ENCODE peak calls at places on chromosomes 12 and 14, in six cellular contexts. S is activated CD8-positive, alpha-beta memory T cell treated with anti-CD3 and anti-CD28 coated beads, Interleukin-2, amount 10 ng/mL, durations not matched to agents 7 days and 5 days; F is psoas muscle; D is aorta; K is A549; R is activated naive CD8-positive, alpha-beta T cell treated with anti-CD3 and anti-CD28 coated beads, Interleukin-2, amount 10 ng/mL, durations not matched to agents 7 days and 5 days. U is an unnamed sample.

GRCh38 chr14:50897658-50898175 is 25.9 kb downstream of the ABHD12B start:
- ATAC-seq in F (no peak), D (no peak), S (no peak), R (no peak), K (no peak), U (no peak)

GRCh38 chr14:104694991-104695659 is 5.7 kb downstream of the INF2 start:
- ATAC-seq in S (peak), R (peak), K (no peak), F (no peak), D (no peak), U (peak)

GRCh38 chr12:68919581-68920239 is 13.3 kb downstream of the CPM start:
- ATAC-seq in D (no peak), S (no peak), K (no peak), F (no peak), R (no peak), U (no peak)

GRCh38 chr12:22016982-22017381 is 29.0 kb upstream of the CMAS start:
- ATAC-seq in K (no peak), D (no peak), F (no peak), R (no peak), S (no peak), U (no peak)

GRCh38 chr12:121494093-121494787 is 86.6 kb downstream of the KDM2B start:
- ATAC-seq in S (peak), F (peak), K (peak), D (no peak), R (no peak), U (peak)

GRCh38 chr14:89012272-89013097 is 188.0 kb downstream of the TTC8 start:
- ATAC-seq in D (no peak), F (no peak), K (peak), R (no peak), S (no peak), U (no peak)

GRCh38 chr12:89475203-89475990 is 49.2 kb downstream of the GALNT4 start:
- ATAC-seq in D (no peak), S (no peak), F (no peak), R (no peak), K (peak), U (no peak)

GRCh38 chr12:132827763-132828703 is 636 bp downstream of the GOLGA3 start:
- ATAC-seq in F (peak), R (peak), K (peak), S (peak), D (peak), U (peak)

GRCh38 chr12:51372021-51372420 is 19.2 kb downstream of the GALNT6 start:
- ATAC-seq in R (no peak), S (no peak), D (no peak), F (no peak), K (peak), U (no peak)

GRCh38 chr12:1217191-1217949 is 226.3 kb downstream of the ERC1 start:
- ATAC-seq in R (no peak), D (peak), K (peak), S (no peak), F (peak), U (no peak)

GRCh38 chr12:52175411-52176350 is 16.1 kb downstream of the KRT80 start:
- ATAC-seq in D (peak), F (no peak), K (no peak), S (no peak), R (no peak), U (no peak)

GRCh38 chr12:67826946-67827719 is 162.1 kb upstream of the IFNG-AS1 start:
- ATAC-seq in D (peak), S (no peak), F (peak), K (peak), R (no peak), U (no peak)

GRCh38 chr12:56271031-56271430 is 4.3 kb downstream of the COQ10A start:
- ATAC-seq in K (peak), D (peak), F (peak), R (no peak), S (no peak), U (no peak)

GRCh38 chr12:57404966-57405640 is 25.7 kb downstream of the R3HDM2 start:
- ATAC-seq in R (no peak), S (no peak), D (no peak), K (no peak), F (no peak), U (no peak)

GRCh38 chr12:116389326-116389725 is 111.8 kb upstream of the MED13L start:
- ATAC-seq in R (no peak), K (peak), S (no peak), D (no peak), F (no peak), U (no peak)

GRCh38 chr14:26276757-26277156 is 321.1 kb downstream of the NOVA1 start:
- ATAC-seq in S (no peak), K (no peak), D (no peak), F (no peak), R (no peak), U (no peak)

GRCh38 chr12:122743895-122744525 is 8.6 kb upstream of the DENR start:
- ATAC-seq in F (no peak), S (no peak), D (no peak), R (no peak), K (no peak), U (no peak)

GRCh38 chr12:41897593-41897992 is 247.1 kb downstream of the GXYLT1 start:
- ATAC-seq in F (no peak), K (no peak), S (no peak), D (no peak), R (no peak), U (no peak)